ENCODE peak calls at places on chromosomes 13 and 19, in seven cellular contexts. O is T-helper 2 cell; H is left lung; G is fibroblast of the conjunctiva; T is stimulated activated CD8-positive, alpha-beta memory T cell treated with anti-CD3 and anti-CD28 coated beads, Interleukin-4, amount 100 ng/mL, for 4 hours; X is CD4-positive, alpha-beta T cell; V is mucosa of gallbladder. I is an unnamed sample.

GRCh38 chr13:52405767-52406494 is at the start of gene THSD1:
- DNase-seq in H (peak), T (no peak), O (no peak), X (no peak), V (peak), G (peak), I (no peak)

GRCh38 chr13:80399340-80400163 is 58.6 kb upstream of the SPRY2 start:
- DNase-seq in V (peak), G (peak), O (no peak), H (peak), X (no peak), T (no peak), I (no peak)

GRCh38 chr13:74661851-74662250 is 527.6 kb upstream of the KLF12 start:
- DNase-seq in V (no peak), G (peak), H (no peak), O (no peak), X (no peak), T (no peak), I (no peak)

GRCh38 chr19:34504273-34504808 is 22.8 kb downstream of the WTIP start:
- DNase-seq in V (no peak), O (no peak), G (no peak), H (peak), T (no peak), X (no peak), I (no peak)

GRCh38 chr19:39172700-39173501 is 23.9 kb upstream of the NCCRP1 start:
- DNase-seq in H (no peak), T (no peak), V (no peak), O (no peak), G (no peak), X (no peak), I (no peak)

GRCh38 chr19:53849237-53849676 is 18.4 kb upstream of the MYADM start:
- DNase-seq in H (no peak), G (no peak), T (no peak), V (no peak), O (no peak), X (no peak), I (no peak)

GRCh38 chr13:110483386-110483785 is 78.1 kb downstream of the RAB20 start:
- DNase-seq in H (no peak), T (no peak), X (no peak), V (no peak), G (no peak), O (no peak), I (no peak)

GRCh38 chr13:93224545-93224944 is 2.1 kb upstream of the GPC6 start:
- DNase-seq in X (no peak), V (no peak), G (no peak), O (no peak), H (no peak), T (no peak), I (no peak)

GRCh38 chr13:44116562-44117315 is 237.0 kb downstream of the LACC1 start:
- DNase-seq in O (no peak), V (no peak), X (no peak), H (no peak), T (no peak), G (no peak), I (no peak)

I was measured in NCI-H2029 treated with DMSO at 0.1 percent for 48 hours.